ENCODE peak calls at places on chromosome 3, in ten cellular contexts. One of them, this sample, is unnamed.

GRCh38 chr3:172836390-172836997 is 86.0 kb downstream of the ECT2 start:
- DNase-seq in hypothalamus: no peak
- DNase-seq in non-pigmented ciliary epithelial cell: no peak
- DNase-seq in astrocyte of the spinal cord: peak
- DNase-seq in pulmonary artery endothelial cell: peak
- DNase-seq in keratinocyte: no peak
- DNase-seq in right atrium auricular region: no peak
- DNase-seq in H4: peak
- DNase-seq in stimulated activated CD8-positive, alpha-beta memory T cell treated with anti-CD3 and anti-CD28 coated beads, Interleukin-4, amount 100 ng/mL, for 24 hours: no peak
- DNase-seq in neural crest cell: peak
- DNase-seq in this sample: peak

GRCh38 chr3:98551754-98552153 is 20.0 kb downstream of the GPR15 start:
- DNase-seq in hypothalamus: no peak
- DNase-seq in non-pigmented ciliary epithelial cell: no peak
- DNase-seq in astrocyte of the spinal cord: no peak
- DNase-seq in pulmonary artery endothelial cell: no peak
- DNase-seq in keratinocyte: no peak
- DNase-seq in right atrium auricular region: no peak
- DNase-seq in H4: no peak
- DNase-seq in stimulated activated CD8-positive, alpha-beta memory T cell treated with anti-CD3 and anti-CD28 coated beads, Interleukin-4, amount 100 ng/mL, for 24 hours: no peak
- DNase-seq in neural crest cell: no peak
- DNase-seq in this sample: no peak

GRCh38 chr3:24645047-24645446 is 150.4 kb upstream of the THRB start:
- DNase-seq in hypothalamus: no peak
- DNase-seq in non-pigmented ciliary epithelial cell: no peak
- DNase-seq in astrocyte of the spinal cord: no peak
- DNase-seq in pulmonary artery endothelial cell: no peak
- DNase-seq in keratinocyte: no peak
- DNase-seq in right atrium auricular region: no peak
- DNase-seq in H4: no peak
- DNase-seq in stimulated activated CD8-positive, alpha-beta memory T cell treated with anti-CD3 and anti-CD28 coated beads, Interleukin-4, amount 100 ng/mL, for 24 hours: no peak
- DNase-seq in neural crest cell: no peak
- DNase-seq in this sample: no peak

GRCh38 chr3:191136347-191136746 is 62.7 kb upstream of the OSTN start:
- DNase-seq in hypothalamus: no peak
- DNase-seq in non-pigmented ciliary epithelial cell: no peak
- DNase-seq in astrocyte of the spinal cord: peak
- DNase-seq in pulmonary artery endothelial cell: peak
- DNase-seq in keratinocyte: no peak
- DNase-seq in right atrium auricular region: no peak
- DNase-seq in H4: peak
- DNase-seq in stimulated activated CD8-positive, alpha-beta memory T cell treated with anti-CD3 and anti-CD28 coated beads, Interleukin-4, amount 100 ng/mL, for 24 hours: no peak
- DNase-seq in neural crest cell: no peak
- DNase-seq in this sample: peak

GRCh38 chr3:94004301-94004910 is 24.0 kb downstream of the STX19 start:
- DNase-seq in hypothalamus: no peak
- DNase-seq in non-pigmented ciliary epithelial cell: no peak
- DNase-seq in astrocyte of the spinal cord: peak
- DNase-seq in pulmonary artery endothelial cell: peak
- DNase-seq in keratinocyte: peak
- DNase-seq in right atrium auricular region: no peak
- DNase-seq in H4: peak
- DNase-seq in stimulated activated CD8-positive, alpha-beta memory T cell treated with anti-CD3 and anti-CD28 coated beads, Interleukin-4, amount 100 ng/mL, for 24 hours: no peak
- DNase-seq in neural crest cell: no peak
- DNase-seq in this sample: peak

GRCh38 chr3:16824085-16824696 is 60.6 kb upstream of the PLCL2 start:
- DNase-seq in hypothalamus: no peak
- DNase-seq in non-pigmented ciliary epithelial cell: no peak
- DNase-seq in astrocyte of the spinal cord: no peak
- DNase-seq in pulmonary artery endothelial cell: no peak
- DNase-seq in keratinocyte: no peak
- DNase-seq in right atrium auricular region: no peak
- DNase-seq in H4: no peak
- DNase-seq in stimulated activated CD8-positive, alpha-beta memory T cell treated with anti-CD3 and anti-CD28 coated beads, Interleukin-4, amount 100 ng/mL, for 24 hours: no peak
- DNase-seq in neural crest cell: no peak
- DNase-seq in this sample: no peak

GRCh38 chr3:150062492-150062891 is 91.8 kb upstream of the PFN2 start:
- DNase-seq in hypothalamus: no peak
- DNase-seq in non-pigmented ciliary epithelial cell: no peak
- DNase-seq in astrocyte of the spinal cord: peak
- DNase-seq in pulmonary artery endothelial cell: no peak
- DNase-seq in keratinocyte: no peak
- DNase-seq in right atrium auricular region: no peak
- DNase-seq in H4: no peak
- DNase-seq in stimulated activated CD8-positive, alpha-beta memory T cell treated with anti-CD3 and anti-CD28 coated beads, Interleukin-4, amount 100 ng/mL, for 24 hours: no peak
- DNase-seq in neural crest cell: no peak
- DNase-seq in this sample: peak

GRCh38 chr3:14646150-14646573 is 5.4 kb upstream of the CCDC174 start:
- DNase-seq in hypothalamus: no peak
- DNase-seq in non-pigmented ciliary epithelial cell: no peak
- DNase-seq in astrocyte of the spinal cord: no peak
- DNase-seq in pulmonary artery endothelial cell: no peak
- DNase-seq in keratinocyte: no peak
- DNase-seq in right atrium auricular region: no peak
- DNase-seq in H4: no peak
- DNase-seq in stimulated activated CD8-positive, alpha-beta memory T cell treated with anti-CD3 and anti-CD28 coated beads, Interleukin-4, amount 100 ng/mL, for 24 hours: no peak
- DNase-seq in neural crest cell: no peak
- DNase-seq in this sample: no peak

GRCh38 chr3:98726084-98726483 is 37.1 kb upstream of the ST3GAL6 start:
- DNase-seq in hypothalamus: no peak
- DNase-seq in non-pigmented ciliary epithelial cell: no peak
- DNase-seq in astrocyte of the spinal cord: peak
- DNase-seq in pulmonary artery endothelial cell: no peak
- DNase-seq in keratinocyte: no peak
- DNase-seq in right atrium auricular region: no peak
- DNase-seq in H4: no peak
- DNase-seq in stimulated activated CD8-positive, alpha-beta memory T cell treated with anti-CD3 and anti-CD28 coated beads, Interleukin-4, amount 100 ng/mL, for 24 hours: no peak
- DNase-seq in neural crest cell: no peak
- DNase-seq in this sample: peak

GRCh38 chr3:158789592-158789991 is 12.3 kb upstream of the MFSD1 start:
- DNase-seq in hypothalamus: no peak
- DNase-seq in non-pigmented ciliary epithelial cell: no peak
- DNase-seq in astrocyte of the spinal cord: peak
- DNase-seq in pulmonary artery endothelial cell: no peak
- DNase-seq in keratinocyte: no peak
- DNase-seq in right atrium auricular region: no peak
- DNase-seq in H4: peak
- DNase-seq in stimulated activated CD8-positive, alpha-beta memory T cell treated with anti-CD3 and anti-CD28 coated beads, Interleukin-4, amount 100 ng/mL, for 24 hours: no peak
- DNase-seq in neural crest cell: no peak
- DNase-seq in this sample: peak

GRCh38 chr3:77254967-77255831 is 215.3 kb downstream of the ROBO2 start:
- DNase-seq in hypothalamus: no peak
- DNase-seq in non-pigmented ciliary epithelial cell: peak
- DNase-seq in astrocyte of the spinal cord: peak
- DNase-seq in pulmonary artery endothelial cell: peak
- DNase-seq in keratinocyte: peak
- DNase-seq in right atrium auricular region: no peak
- DNase-seq in H4: peak
- DNase-seq in stimulated activated CD8-positive, alpha-beta memory T cell treated with anti-CD3 and anti-CD28 coated beads, Interleukin-4, amount 100 ng/mL, for 24 hours: no peak
- DNase-seq in neural crest cell: peak
- DNase-seq in this sample: peak

GRCh38 chr3:97009427-97010019 is 195.1 kb downstream of the EPHA6 start:
- DNase-seq in hypothalamus: no peak
- DNase-seq in non-pigmented ciliary epithelial cell: no peak
- DNase-seq in astrocyte of the spinal cord: no peak
- DNase-seq in pulmonary artery endothelial cell: no peak
- DNase-seq in keratinocyte: no peak
- DNase-seq in right atrium auricular region: no peak
- DNase-seq in H4: no peak
- DNase-seq in stimulated activated CD8-positive, alpha-beta memory T cell treated with anti-CD3 and anti-CD28 coated beads, Interleukin-4, amount 100 ng/mL, for 24 hours: no peak
- DNase-seq in neural crest cell: no peak
- DNase-seq in this sample: no peak

GRCh38 chr3:151379083-151379734 is 5.3 kb downstream of the P2RY12 start:
- DNase-seq in hypothalamus: no peak
- DNase-seq in non-pigmented ciliary epithelial cell: no peak
- DNase-seq in astrocyte of the spinal cord: no peak
- DNase-seq in pulmonary artery endothelial cell: no peak
- DNase-seq in keratinocyte: no peak
- DNase-seq in right atrium auricular region: no peak
- DNase-seq in H4: peak
- DNase-seq in stimulated activated CD8-positive, alpha-beta memory T cell treated with anti-CD3 and anti-CD28 coated beads, Interleukin-4, amount 100 ng/mL, for 24 hours: no peak
- DNase-seq in neural crest cell: peak
- DNase-seq in this sample: peak

GRCh38 chr3:11364181-11364580 is 92.0 kb downstream of the ATG7 start:
- DNase-seq in hypothalamus: no peak
- DNase-seq in non-pigmented ciliary epithelial cell: no peak
- DNase-seq in astrocyte of the spinal cord: no peak
- DNase-seq in pulmonary artery endothelial cell: no peak
- DNase-seq in keratinocyte: no peak
- DNase-seq in right atrium auricular region: no peak
- DNase-seq in H4: no peak
- DNase-seq in stimulated activated CD8-positive, alpha-beta memory T cell treated with anti-CD3 and anti-CD28 coated beads, Interleukin-4, amount 100 ng/mL, for 24 hours: no peak
- DNase-seq in neural crest cell: no peak
- DNase-seq in this sample: peak

GRCh38 chr3:79086514-79086913 is 681.3 kb downstream of the ROBO1 start:
- DNase-seq in hypothalamus: no peak
- DNase-seq in non-pigmented ciliary epithelial cell: peak
- DNase-seq in astrocyte of the spinal cord: peak
- DNase-seq in pulmonary artery endothelial cell: no peak
- DNase-seq in keratinocyte: peak
- DNase-seq in right atrium auricular region: no peak
- DNase-seq in H4: peak
- DNase-seq in stimulated activated CD8-positive, alpha-beta memory T cell treated with anti-CD3 and anti-CD28 coated beads, Interleukin-4, amount 100 ng/mL, for 24 hours: no peak
- DNase-seq in neural crest cell: peak
- DNase-seq in this sample: peak

GRCh38 chr3:29156071-29156715 is 124.7 kb upstream of the RBMS3 start:
- DNase-seq in hypothalamus: no peak
- DNase-seq in non-pigmented ciliary epithelial cell: no peak
- DNase-seq in astrocyte of the spinal cord: peak
- DNase-seq in pulmonary artery endothelial cell: no peak
- DNase-seq in keratinocyte: no peak
- DNase-seq in right atrium auricular region: no peak
- DNase-seq in H4: peak
- DNase-seq in stimulated activated CD8-positive, alpha-beta memory T cell treated with anti-CD3 and anti-CD28 coated beads, Interleukin-4, amount 100 ng/mL, for 24 hours: no peak
- DNase-seq in neural crest cell: no peak
- DNase-seq in this sample: no peak

GRCh38 chr3:142647856-142648255 is 51.7 kb downstream of the PLS1 start:
- DNase-seq in hypothalamus: no peak
- DNase-seq in non-pigmented ciliary epithelial cell: no peak
- DNase-seq in astrocyte of the spinal cord: peak
- DNase-seq in pulmonary artery endothelial cell: no peak
- DNase-seq in keratinocyte: peak
- DNase-seq in right atrium auricular region: no peak
- DNase-seq in H4: no peak
- DNase-seq in stimulated activated CD8-positive, alpha-beta memory T cell treated with anti-CD3 and anti-CD28 coated beads, Interleukin-4, amount 100 ng/mL, for 24 hours: no peak
- DNase-seq in neural crest cell: no peak
- DNase-seq in this sample: no peak

GRCh38 chr3:189953551-189953950 is 167.1 kb downstream of the P3H2 start:
- DNase-seq in hypothalamus: no peak
- DNase-seq in non-pigmented ciliary epithelial cell: no peak
- DNase-seq in astrocyte of the spinal cord: peak
- DNase-seq in pulmonary artery endothelial cell: no peak
- DNase-seq in keratinocyte: no peak
- DNase-seq in right atrium auricular region: no peak
- DNase-seq in H4: no peak
- DNase-seq in stimulated activated CD8-positive, alpha-beta memory T cell treated with anti-CD3 and anti-CD28 coated beads, Interleukin-4, amount 100 ng/mL, for 24 hours: no peak
- DNase-seq in neural crest cell: no peak
- DNase-seq in this sample: no peak

GRCh38 chr3:46943237-46944187 is 33.0 kb downstream of the CCDC12 start:
- DNase-seq in hypothalamus: no peak
- DNase-seq in non-pigmented ciliary epithelial cell: no peak
- DNase-seq in astrocyte of the spinal cord: no peak
- DNase-seq in pulmonary artery endothelial cell: no peak
- DNase-seq in keratinocyte: no peak
- DNase-seq in right atrium auricular region: no peak
- DNase-seq in H4: no peak
- DNase-seq in stimulated activated CD8-positive, alpha-beta memory T cell treated with anti-CD3 and anti-CD28 coated beads, Interleukin-4, amount 100 ng/mL, for 24 hours: no peak
- DNase-seq in neural crest cell: no peak
- DNase-seq in this sample: no peak

GRCh38 chr3:128369106-128369708 is 97.5 kb downstream of the DNAJB8 start:
- DNase-seq in hypothalamus: no peak
- DNase-seq in non-pigmented ciliary epithelial cell: no peak
- DNase-seq in astrocyte of the spinal cord: no peak
- DNase-seq in pulmonary artery endothelial cell: no peak
- DNase-seq in keratinocyte: no peak
- DNase-seq in right atrium auricular region: no peak
- DNase-seq in H4: no peak
- DNase-seq in stimulated activated CD8-positive, alpha-beta memory T cell treated with anti-CD3 and anti-CD28 coated beads, Interleukin-4, amount 100 ng/mL, for 24 hours: no peak
- DNase-seq in neural crest cell: no peak
- DNase-seq in this sample: no peak

GRCh38 chr3:70916375-70917055 is 604.1 kb upstream of the MDFIC2 start:
- DNase-seq in hypothalamus: no peak
- DNase-seq in non-pigmented ciliary epithelial cell: no peak
- DNase-seq in astrocyte of the spinal cord: no peak
- DNase-seq in pulmonary artery endothelial cell: no peak
- DNase-seq in keratinocyte: no peak
- DNase-seq in right atrium auricular region: no peak
- DNase-seq in H4: no peak
- DNase-seq in stimulated activated CD8-positive, alpha-beta memory T cell treated with anti-CD3 and anti-CD28 coated beads, Interleukin-4, amount 100 ng/mL, for 24 hours: no peak
- DNase-seq in neural crest cell: no peak
- DNase-seq in this sample: no peak

GRCh38 chr3:119912220-119912619 is 130.3 kb downstream of the NR1I2 start:
- DNase-seq in hypothalamus: no peak
- DNase-seq in non-pigmented ciliary epithelial cell: no peak
- DNase-seq in astrocyte of the spinal cord: no peak
- DNase-seq in pulmonary artery endothelial cell: no peak
- DNase-seq in keratinocyte: no peak
- DNase-seq in right atrium auricular region: no peak
- DNase-seq in H4: no peak
- DNase-seq in stimulated activated CD8-positive, alpha-beta memory T cell treated with anti-CD3 and anti-CD28 coated beads, Interleukin-4, amount 100 ng/mL, for 24 hours: no peak
- DNase-seq in neural crest cell: no peak
- DNase-seq in this sample: no peak

GRCh38 chr3:39207361-39208192 is 15.2 kb upstream of the XIRP1 start:
- DNase-seq in hypothalamus: no peak
- DNase-seq in non-pigmented ciliary epithelial cell: no peak
- DNase-seq in astrocyte of the spinal cord: no peak
- DNase-seq in pulmonary artery endothelial cell: no peak
- DNase-seq in keratinocyte: no peak
- DNase-seq in right atrium auricular region: no peak
- DNase-seq in H4: no peak
- DNase-seq in stimulated activated CD8-positive, alpha-beta memory T cell treated with anti-CD3 and anti-CD28 coated beads, Interleukin-4, amount 100 ng/mL, for 24 hours: no peak
- DNase-seq in neural crest cell: no peak
- DNase-seq in this sample: no peak

GRCh38 chr3:100556656-100557310 is 52.6 kb upstream of the ADGRG7 start:
- DNase-seq in hypothalamus: no peak
- DNase-seq in non-pigmented ciliary epithelial cell: no peak
- DNase-seq in astrocyte of the spinal cord: peak
- DNase-seq in pulmonary artery endothelial cell: no peak
- DNase-seq in keratinocyte: no peak
- DNase-seq in right atrium auricular region: no peak
- DNase-seq in H4: no peak
- DNase-seq in stimulated activated CD8-positive, alpha-beta memory T cell treated with anti-CD3 and anti-CD28 coated beads, Interleukin-4, amount 100 ng/mL, for 24 hours: no peak
- DNase-seq in neural crest cell: no peak
- DNase-seq in this sample: peak

GRCh38 chr3:15591928-15592327 is 9.4 kb downstream of the HACL1 start:
- DNase-seq in hypothalamus: no peak
- DNase-seq in non-pigmented ciliary epithelial cell: no peak
- DNase-seq in astrocyte of the spinal cord: no peak
- DNase-seq in pulmonary artery endothelial cell: no peak
- DNase-seq in keratinocyte: no peak
- DNase-seq in right atrium auricular region: no peak
- DNase-seq in H4: no peak
- DNase-seq in stimulated activated CD8-positive, alpha-beta memory T cell treated with anti-CD3 and anti-CD28 coated beads, Interleukin-4, amount 100 ng/mL, for 24 hours: no peak
- DNase-seq in neural crest cell: no peak
- DNase-seq in this sample: no peak

GRCh38 chr3:181919375-181919774 is 207.7 kb downstream of the SOX2 start:
- DNase-seq in hypothalamus: no peak
- DNase-seq in non-pigmented ciliary epithelial cell: no peak
- DNase-seq in astrocyte of the spinal cord: no peak
- DNase-seq in pulmonary artery endothelial cell: no peak
- DNase-seq in keratinocyte: no peak
- DNase-seq in right atrium auricular region: no peak
- DNase-seq in H4: no peak
- DNase-seq in stimulated activated CD8-positive, alpha-beta memory T cell treated with anti-CD3 and anti-CD28 coated beads, Interleukin-4, amount 100 ng/mL, for 24 hours: no peak
- DNase-seq in neural crest cell: no peak
- DNase-seq in this sample: no peak

GRCh38 chr3:123201557-123202427 is at the start of gene SEC22A:
- DNase-seq in hypothalamus: peak
- DNase-seq in non-pigmented ciliary epithelial cell: peak
- DNase-seq in astrocyte of the spinal cord: peak
- DNase-seq in pulmonary artery endothelial cell: peak
- DNase-seq in keratinocyte: peak
- DNase-seq in right atrium auricular region: peak
- DNase-seq in H4: peak
- DNase-seq in stimulated activated CD8-positive, alpha-beta memory T cell treated with anti-CD3 and anti-CD28 coated beads, Interleukin-4, amount 100 ng/mL, for 24 hours: peak
- DNase-seq in neural crest cell: peak
- DNase-seq in this sample: peak

GRCh38 chr3:169311366-169311765 is 352.1 kb downstream of the MECOM start:
- DNase-seq in hypothalamus: no peak
- DNase-seq in non-pigmented ciliary epithelial cell: no peak
- DNase-seq in astrocyte of the spinal cord: no peak
- DNase-seq in pulmonary artery endothelial cell: no peak
- DNase-seq in keratinocyte: no peak
- DNase-seq in right atrium auricular region: no peak
- DNase-seq in H4: no peak
- DNase-seq in stimulated activated CD8-positive, alpha-beta memory T cell treated with anti-CD3 and anti-CD28 coated beads, Interleukin-4, amount 100 ng/mL, for 24 hours: no peak
- DNase-seq in neural crest cell: no peak
- DNase-seq in this sample: no peak

This sample was measured in choroid plexus epithelial cell.